ENCODE peak calls at places on chromosomes 5 and 9, in nine cellular contexts. One of them, this sample, is unnamed.

GRCh38 chr5:32390819-32391591 is 53.5 kb downstream of the ZFR start:
- DNase-seq in GM10248: no peak
- DNase-seq in cardiac fibroblast: peak
- DNase-seq in osteoblast: peak
- DNase-seq in epithelial cell of esophagus: peak
- DNase-seq in neural crest cell: no peak
- DNase-seq in IMR-90: peak
- DNase-seq in choroid plexus epithelial cell: peak
- DNase-seq in K562: no peak
- DNase-seq in this sample: no peak

GRCh38 chr9:89661391-89661949 is 56.7 kb downstream of the GADD45G start:
- DNase-seq in choroid plexus epithelial cell: no peak
- DNase-seq in IMR-90: no peak
- DNase-seq in cardiac fibroblast: no peak
- DNase-seq in neural crest cell: no peak
- DNase-seq in osteoblast: no peak
- DNase-seq in GM10248: no peak
- DNase-seq in epithelial cell of esophagus: no peak
- DNase-seq in K562: no peak
- DNase-seq in this sample: no peak

GRCh38 chr5:15023846-15024245 is 152.3 kb upstream of the ANKH start:
- DNase-seq in epithelial cell of esophagus: peak
- DNase-seq in K562: no peak
- DNase-seq in cardiac fibroblast: no peak
- DNase-seq in GM10248: no peak
- DNase-seq in choroid plexus epithelial cell: no peak
- DNase-seq in osteoblast: no peak
- DNase-seq in IMR-90: no peak
- DNase-seq in neural crest cell: no peak
- DNase-seq in this sample: no peak

GRCh38 chr9:9719373-9720112 is 893.3 kb downstream of the PTPRD start:
- DNase-seq in epithelial cell of esophagus: no peak
- DNase-seq in GM10248: no peak
- DNase-seq in IMR-90: no peak
- DNase-seq in K562: no peak
- DNase-seq in osteoblast: no peak
- DNase-seq in cardiac fibroblast: no peak
- DNase-seq in choroid plexus epithelial cell: no peak
- DNase-seq in neural crest cell: no peak
- DNase-seq in this sample: no peak

GRCh38 chr5:9447691-9448090 is 98.2 kb downstream of the SEMA5A start:
- DNase-seq in K562: no peak
- DNase-seq in GM10248: no peak
- DNase-seq in IMR-90: peak
- DNase-seq in osteoblast: no peak
- DNase-seq in epithelial cell of esophagus: no peak
- DNase-seq in cardiac fibroblast: peak
- DNase-seq in choroid plexus epithelial cell: no peak
- DNase-seq in neural crest cell: no peak
- DNase-seq in this sample: no peak

GRCh38 chr9:2298217-2298616 is 283.1 kb downstream of the SMARCA2 start:
- DNase-seq in neural crest cell: no peak
- DNase-seq in GM10248: no peak
- DNase-seq in K562: no peak
- DNase-seq in choroid plexus epithelial cell: no peak
- DNase-seq in IMR-90: no peak
- DNase-seq in osteoblast: no peak
- DNase-seq in epithelial cell of esophagus: no peak
- DNase-seq in cardiac fibroblast: no peak
- DNase-seq in this sample: no peak

GRCh38 chr5:20041326-20041977 is 53.5 kb upstream of the CDH18 start:
- DNase-seq in cardiac fibroblast: peak
- DNase-seq in IMR-90: no peak
- DNase-seq in K562: no peak
- DNase-seq in epithelial cell of esophagus: peak
- DNase-seq in osteoblast: no peak
- DNase-seq in choroid plexus epithelial cell: peak
- DNase-seq in neural crest cell: no peak
- DNase-seq in GM10248: no peak
- DNase-seq in this sample: no peak

GRCh38 chr9:131236161-131236560 is 40.1 kb downstream of the FAM78A start:
- DNase-seq in GM10248: no peak
- DNase-seq in cardiac fibroblast: no peak
- DNase-seq in neural crest cell: no peak
- DNase-seq in epithelial cell of esophagus: no peak
- DNase-seq in choroid plexus epithelial cell: no peak
- DNase-seq in K562: no peak
- DNase-seq in IMR-90: no peak
- DNase-seq in osteoblast: no peak
- DNase-seq in this sample: no peak

GRCh38 chr5:20615888-20616563 is 628.0 kb upstream of the CDH18 start:
- DNase-seq in epithelial cell of esophagus: no peak
- DNase-seq in K562: no peak
- DNase-seq in neural crest cell: no peak
- DNase-seq in IMR-90: no peak
- DNase-seq in choroid plexus epithelial cell: no peak
- DNase-seq in GM10248: no peak
- DNase-seq in osteoblast: no peak
- DNase-seq in cardiac fibroblast: no peak
- DNase-seq in this sample: no peak

GRCh38 chr5:2261002-2261703 is 378.4 kb upstream of the IRX4 start:
- DNase-seq in IMR-90: no peak
- DNase-seq in epithelial cell of esophagus: no peak
- DNase-seq in GM10248: no peak
- DNase-seq in choroid plexus epithelial cell: no peak
- DNase-seq in osteoblast: no peak
- DNase-seq in K562: no peak
- DNase-seq in neural crest cell: no peak
- DNase-seq in cardiac fibroblast: no peak
- DNase-seq in this sample: no peak

GRCh38 chr5:162996052-162996451 is 441.3 kb upstream of the CCNG1 start:
- DNase-seq in epithelial cell of esophagus: no peak
- DNase-seq in cardiac fibroblast: no peak
- DNase-seq in K562: no peak
- DNase-seq in neural crest cell: no peak
- DNase-seq in GM10248: no peak
- DNase-seq in osteoblast: no peak
- DNase-seq in choroid plexus epithelial cell: no peak
- DNase-seq in IMR-90: no peak
- DNase-seq in this sample: no peak

GRCh38 chr9:72734631-72735030 is 213.2 kb downstream of the TMC1 start:
- DNase-seq in neural crest cell: no peak
- DNase-seq in cardiac fibroblast: no peak
- DNase-seq in GM10248: no peak
- DNase-seq in choroid plexus epithelial cell: no peak
- DNase-seq in epithelial cell of esophagus: peak
- DNase-seq in K562: no peak
- DNase-seq in IMR-90: no peak
- DNase-seq in osteoblast: no peak
- DNase-seq in this sample: no peak

GRCh38 chr5:126508962-126509279 is 85.7 kb downstream of the GRAMD2B start:
- DNase-seq in neural crest cell: no peak
- DNase-seq in GM10248: no peak
- DNase-seq in epithelial cell of esophagus: peak
- DNase-seq in osteoblast: no peak
- DNase-seq in choroid plexus epithelial cell: peak
- DNase-seq in cardiac fibroblast: peak
- DNase-seq in K562: no peak
- DNase-seq in IMR-90: no peak
- DNase-seq in this sample: no peak

GRCh38 chr9:34256987-34257585 is 72.0 kb downstream of the KIF24 start:
- DNase-seq in osteoblast: peak
- DNase-seq in neural crest cell: no peak
- DNase-seq in IMR-90: no peak
- DNase-seq in GM10248: no peak
- DNase-seq in epithelial cell of esophagus: no peak
- DNase-seq in K562: no peak
- DNase-seq in choroid plexus epithelial cell: peak
- DNase-seq in cardiac fibroblast: no peak
- DNase-seq in this sample: no peak

GRCh38 chr5:119129770-119130169 is 58.9 kb downstream of the DMXL1 start:
- DNase-seq in cardiac fibroblast: no peak
- DNase-seq in epithelial cell of esophagus: no peak
- DNase-seq in K562: no peak
- DNase-seq in IMR-90: no peak
- DNase-seq in neural crest cell: no peak
- DNase-seq in GM10248: no peak
- DNase-seq in choroid plexus epithelial cell: no peak
- DNase-seq in osteoblast: no peak
- DNase-seq in this sample: no peak
- TF ChIP-seq CTCF in cardiac fibroblast: no peak
- TF ChIP-seq CTCF in epithelial cell of esophagus: no peak
- TF ChIP-seq CTCF in K562: no peak
- TF ChIP-seq CTCF in IMR-90: no peak
- TF ChIP-seq CTCF in neural crest cell: no peak
- TF ChIP-seq CTCF in GM10248: no peak
- TF ChIP-seq CTCF in choroid plexus epithelial cell: no peak
- TF ChIP-seq CTCF in osteoblast: no peak
- TF ChIP-seq CTCF in this sample: no peak

DNA sequence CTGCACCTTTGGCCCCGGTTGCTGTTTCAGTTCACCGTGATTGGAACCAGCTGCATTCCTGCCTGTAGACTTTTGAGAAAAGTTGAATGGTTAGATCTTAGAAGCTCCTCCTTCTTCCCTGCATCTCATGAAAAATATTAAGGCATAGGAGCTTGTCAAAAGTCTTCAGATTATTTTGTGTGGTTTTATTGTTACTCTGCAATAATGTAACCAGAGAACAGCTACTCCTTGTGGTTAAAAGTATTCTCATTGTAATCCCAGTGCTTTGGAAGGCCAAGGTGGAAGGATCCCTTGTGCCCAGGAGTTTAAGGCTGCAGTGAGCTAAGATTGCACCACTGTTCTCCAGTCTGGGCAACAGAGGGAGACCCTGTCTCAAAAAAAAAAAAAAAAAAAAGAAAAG is 3.3 kb upstream of the SLC2A8 start:
- DNase-seq in GM10248: no peak
- DNase-seq in K562: no peak
- DNase-seq in cardiac fibroblast: peak
- DNase-seq in epithelial cell of esophagus: no peak
- DNase-seq in choroid plexus epithelial cell: peak
- DNase-seq in neural crest cell: no peak
- DNase-seq in IMR-90: peak
- DNase-seq in osteoblast: no peak
- DNase-seq in this sample: no peak
- TF ChIP-seq CTCF in GM10248: no peak
- TF ChIP-seq CTCF in K562: no peak
- TF ChIP-seq CTCF in cardiac fibroblast: peak
- TF ChIP-seq CTCF in epithelial cell of esophagus: peak
- TF ChIP-seq CTCF in choroid plexus epithelial cell: peak
- TF ChIP-seq CTCF in neural crest cell: no peak
- TF ChIP-seq CTCF in IMR-90: peak
- TF ChIP-seq CTCF in osteoblast: peak
- TF ChIP-seq CTCF in this sample: no peak

DNA sequence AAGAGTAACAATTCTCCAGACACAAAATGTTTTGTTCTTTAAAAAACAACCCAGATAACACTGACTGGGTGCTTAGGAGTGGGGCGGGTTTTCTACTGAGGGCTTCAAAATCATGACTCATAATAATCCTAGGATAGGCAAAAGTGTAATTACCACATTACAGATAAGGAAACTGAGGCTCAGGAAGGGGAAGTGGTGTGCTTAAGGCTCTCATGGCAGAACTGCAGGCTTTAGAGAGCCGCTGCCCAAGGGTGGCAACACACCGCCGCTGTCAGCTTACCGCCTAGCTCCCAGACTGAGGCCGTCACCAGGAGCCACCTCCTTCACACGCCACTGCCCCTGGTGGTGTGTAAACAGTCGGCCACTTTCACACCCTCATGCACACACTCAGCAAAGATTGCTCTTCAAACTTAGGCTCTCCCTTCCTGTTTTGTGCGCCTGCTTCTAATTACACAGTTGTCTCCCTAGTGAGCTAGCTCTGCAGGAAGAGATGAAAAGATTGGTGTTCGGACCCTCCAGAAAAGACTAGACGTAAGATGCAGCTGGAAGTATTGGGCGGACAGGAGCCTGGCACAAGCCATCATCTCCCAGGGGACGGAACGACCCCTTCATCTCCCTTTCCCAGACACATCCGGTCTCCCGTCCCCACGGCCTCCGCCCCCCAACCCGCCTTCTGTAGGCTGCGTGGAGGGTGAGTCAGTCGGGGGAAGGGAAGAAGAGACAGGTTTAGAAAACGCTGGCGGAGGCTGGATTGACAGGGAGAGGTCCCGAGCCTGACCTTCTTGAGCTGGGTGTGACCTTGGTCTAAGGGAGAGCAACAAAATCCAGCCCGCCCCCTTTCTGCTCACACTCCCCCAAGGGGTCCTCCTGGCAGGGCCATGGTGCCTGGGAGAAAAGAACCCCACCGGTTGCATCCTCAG is 162.7 kb downstream of the SYK start:
- DNase-seq in K562: no peak
- DNase-seq in cardiac fibroblast: peak
- DNase-seq in epithelial cell of esophagus: no peak
- DNase-seq in neural crest cell: peak
- DNase-seq in choroid plexus epithelial cell: peak
- DNase-seq in osteoblast: peak
- DNase-seq in GM10248: peak
- DNase-seq in IMR-90: no peak
- DNase-seq in this sample: no peak
- TF ChIP-seq CTCF in K562: peak
- TF ChIP-seq CTCF in cardiac fibroblast: peak
- TF ChIP-seq CTCF in epithelial cell of esophagus: no peak
- TF ChIP-seq CTCF in neural crest cell: no peak
- TF ChIP-seq CTCF in choroid plexus epithelial cell: peak
- TF ChIP-seq CTCF in osteoblast: no peak
- TF ChIP-seq CTCF in GM10248: no peak
- TF ChIP-seq CTCF in IMR-90: no peak
- TF ChIP-seq CTCF in this sample: no peak

DNA sequence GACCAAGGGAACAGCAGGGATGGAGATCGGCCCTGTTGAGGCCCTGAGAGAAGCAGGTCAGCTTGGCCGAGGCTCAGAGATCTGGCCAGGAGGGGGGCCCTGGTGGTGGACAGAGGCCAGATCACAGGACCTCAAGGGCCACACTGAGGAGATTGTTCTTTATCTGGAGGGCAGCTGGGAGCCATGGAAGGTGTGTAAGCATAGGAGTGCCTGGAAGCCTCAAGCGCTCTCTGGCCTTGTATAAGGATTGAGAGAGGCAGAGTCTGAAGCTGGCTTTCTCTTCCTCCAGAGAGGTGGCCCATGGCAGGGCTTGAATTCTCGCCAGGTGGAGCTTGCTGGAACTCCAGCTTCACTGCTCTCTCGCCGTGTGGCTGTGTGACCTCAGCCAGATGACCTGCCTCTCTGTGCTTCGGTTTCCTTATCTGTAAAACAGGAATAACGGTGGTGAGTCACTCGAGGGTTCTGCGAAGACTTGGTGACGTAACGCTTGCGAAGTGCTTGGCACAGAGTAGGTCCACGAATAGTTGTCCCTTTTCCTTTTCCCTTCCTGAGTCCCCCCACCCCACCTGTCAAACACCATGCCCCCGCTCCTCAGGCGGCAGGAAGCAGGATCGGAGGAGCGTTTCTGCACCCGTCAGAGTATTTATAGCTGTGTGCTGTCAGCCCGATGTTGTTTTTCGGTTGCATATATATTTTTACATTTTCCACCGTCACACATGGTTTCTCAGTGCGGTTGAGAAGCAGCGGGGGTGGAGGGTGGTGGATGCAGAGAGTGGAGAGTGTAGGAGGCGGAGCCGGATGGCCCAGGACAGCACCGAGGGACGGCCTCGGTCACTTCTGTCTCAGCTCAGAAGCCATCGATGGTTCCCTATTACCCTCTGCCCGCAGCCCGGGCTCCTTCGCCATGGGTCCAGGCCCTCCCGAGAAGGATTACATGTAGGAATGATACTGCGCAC is 17.0 kb upstream of the CRB2 start:
- DNase-seq in K562: peak
- DNase-seq in osteoblast: peak
- DNase-seq in cardiac fibroblast: peak
- DNase-seq in IMR-90: no peak
- DNase-seq in choroid plexus epithelial cell: peak
- DNase-seq in GM10248: peak
- DNase-seq in epithelial cell of esophagus: no peak
- DNase-seq in neural crest cell: no peak
- DNase-seq in this sample: no peak
- TF ChIP-seq CTCF in K562: no peak
- TF ChIP-seq CTCF in osteoblast: no peak
- TF ChIP-seq CTCF in cardiac fibroblast: no peak
- TF ChIP-seq CTCF in IMR-90: no peak
- TF ChIP-seq CTCF in choroid plexus epithelial cell: no peak
- TF ChIP-seq CTCF in GM10248: no peak
- TF ChIP-seq CTCF in epithelial cell of esophagus: no peak
- TF ChIP-seq CTCF in neural crest cell: no peak
- TF ChIP-seq CTCF in this sample: no peak

This sample was measured in endothelial cell.